ENCODE peak calls at places on chromosomes 2 and 18, in four cellular contexts. X is activated CD4-positive, alpha-beta T cell treated with anti-CD3 and anti-CD28 coated beads, Interleukin-2, amount 10 ng/mL, durations not matched to agents 7 days and 5 days; I is epithelial cell of esophagus; M is substantia nigra. A is an unnamed sample.

GRCh38 chr18:2880473-2880872 is 33.7 kb downstream of the EMILIN2 start:
- DNase-seq in X (no peak), I (no peak), M (no peak), A (no peak)

GRCh38 chr2:184596819-184597411 is 1.4 kb upstream of the ZNF804A start:
- DNase-seq in X (no peak), I (peak), M (no peak), A (peak)

GRCh38 chr2:236114959-236115358 is 53.2 kb downstream of the GBX2 start:
- DNase-seq in X (no peak), I (no peak), M (no peak), A (no peak)

GRCh38 chr2:215653344-215654015 is 217.6 kb upstream of the FN1 start:
- DNase-seq in X (no peak), I (peak), M (no peak), A (no peak)

GRCh38 chr2:200172944-200173481 is 133.5 kb upstream of the SPATS2L start:
- DNase-seq in X (no peak), I (no peak), M (no peak), A (peak)

GRCh38 chr18:22632191-22632590 is 214.5 kb upstream of the CTAGE1 start:
- DNase-seq in X (no peak), I (no peak), M (no peak), A (no peak)

GRCh38 chr2:143205106-143205764 is 76.0 kb downstream of the ARHGAP15 start:
- DNase-seq in X (peak), I (peak), M (no peak), A (peak)

GRCh38 chr2:158994920-158995676 is 26.7 kb downstream of the TANC1 start:
- DNase-seq in X (no peak), I (peak), M (no peak), A (no peak)

GRCh38 chr2:20604957-20605381 is 45.9 kb downstream of the HS1BP3 start:
- DNase-seq in X (no peak), I (peak), M (no peak), A (peak)

GRCh38 chr18:75477913-75478312 is 50.4 kb upstream of the SMIM21 start:
- DNase-seq in X (no peak), I (peak), M (no peak), A (peak)

GRCh38 chr2:134413912-134414311 is 160.0 kb downstream of the MGAT5 start:
- DNase-seq in X (no peak), I (no peak), M (no peak), A (no peak)

A was measured in PC-3.